ENCODE peak calls at places on chromosomes 13 and 19, in four cellular contexts. Z is NCI-H1048; F is stimulated activated CD8-positive, alpha-beta memory T cell treated with anti-CD3 and anti-CD28 coated beads, Interleukin-12 subunit alpha, Interleukin-12 subunit beta, amount 100 ng/mL, for 1 hour; S is amygdala. E is an unnamed sample.

GRCh38 chr19:1408300-1409203 is 1.2 kb downstream of the DAZAP1 start:
- DNase-seq in Z (no peak), F (peak; percentile 31), S (no peak), E (no peak)

GRCh38 chr13:67557642-67558241 is 327.6 kb upstream of the PCDH9 start:
- DNase-seq in Z (no peak), F (no peak), S (no peak), E (no peak)

GRCh38 chr13:60873116-60873515 is 476.1 kb downstream of the TDRD3 start:
- DNase-seq in Z (no peak), F (no peak), S (no peak), E (no peak)

GRCh38 chr13:112341446-112341845 is 34.7 kb upstream of the SPACA7 start:
- DNase-seq in Z (no peak), F (no peak), S (no peak), E (no peak)

GRCh38 chr13:65133094-65133493 is 2097.0 kb downstream of the PCDH9 start:
- DNase-seq in Z (no peak), F (no peak), S (no peak), E (peak; percentile 23)

GRCh38 chr13:85236431-85236830 is 562.8 kb downstream of the SLITRK6 start:
- DNase-seq in Z (no peak), F (no peak), S (no peak), E (no peak)

GRCh38 chr13:100273138-100273537 is 184.2 kb downstream of the PCCA start:
- DNase-seq in Z (no peak), F (no peak), S (no peak), E (no peak)

GRCh38 chr13:44171861-44172260 is 201.8 kb upstream of the SERP2 start:
- DNase-seq in Z (no peak), F (no peak), S (no peak), E (no peak)

GRCh38 chr19:4152241-4152998 is 1.0 kb upstream of the CREB3L3 start:
- DNase-seq in Z (no peak), F (no peak), S (no peak), E (no peak)

GRCh38 chr19:14347999-14348889 is 33.0 kb upstream of the ADGRE5 start:
- DNase-seq in Z (no peak), F (peak; percentile 35), S (peak; percentile 55), E (no peak)

GRCh38 chr13:100045355-100045754 is 43.5 kb upstream of the PCCA start:
- DNase-seq in Z (no peak), F (no peak), S (no peak), E (no peak)

E was measured in iPS DF 19.7.